ENCODE peak calls at places on chromosomes 1 and 21, in seven cellular contexts. L, O, X, H, U, C and W are unnamed samples. For H3K4me1 and H4K20me1, the result is how much of the 10 kb centered on the place peaks cover.

GRCh38 chr21:42616366-42617340 is 36.8 kb upstream of the PDE9A start:
- DNase-seq in L (no peak), O (no peak), X (no peak), H (no peak), U (no peak), C (no peak), W (no peak)

GRCh38 chr21:36321325-36322082 is 1.5 kb downstream of the MORC3 start:
- DNase-seq in L (peak), O (peak), X (peak), H (no peak), U (peak), C (peak), W (no peak)

GRCh38 chr21:37079211-37079824 is 6.3 kb downstream of the TTC3 start:
- DNase-seq in L (no peak), O (peak), X (no peak), H (no peak), U (no peak), C (no peak), W (no peak)

GRCh38 chr1:35499652-35500176 is 57.5 kb downstream of the KIAA0319L start:
- DNase-seq in L (no peak), O (no peak), X (no peak), H (no peak), U (peak), C (no peak), W (no peak)

GRCh38 chr1:217403321-217403720 is 227.6 kb downstream of the GPATCH2 start:
- DNase-seq in L (no peak), O (no peak), X (no peak), H (no peak), U (no peak), C (no peak), W (no peak)

GRCh38 chr1:41465741-41466140 is 18.7 kb downstream of the EDN2 start:
- DNase-seq in L (no peak), O (no peak), X (no peak), H (no peak), U (no peak), C (no peak), W (no peak)

GRCh38 chr1:150981177-150981804 is 801 bp upstream of the ANXA9 start:
- DNase-seq in L (no peak), O (peak), X (no peak), H (peak), U (no peak), C (peak), W (no peak)

GRCh38 chr1:64766385-64766784 is 21.5 kb downstream of the RAVER2 start:
- DNase-seq in L (no peak), O (no peak), X (peak), H (no peak), U (no peak), C (no peak), W (no peak)

GRCh38 chr1:161817155-161817730 is 51.1 kb downstream of the ATF6 start:
- DNase-seq in L (no peak), O (no peak), X (no peak), H (no peak), U (no peak), C (no peak), W (no peak)

GRCh38 chr1:213985181-213986019 is 2.4 kb upstream of the PROX1 start:
- DNase-seq in L (no peak), O (no peak), X (no peak), H (no peak), U (no peak), C (peak), W (no peak)

GRCh38 chr1:45512641-45513054 is 9.0 kb downstream of the PRDX1 start:
- DNase-seq in L (peak), O (peak), X (peak), H (peak), U (peak), C (peak), W (no peak)

GRCh38 chr1:117161887-117162286 is 40.3 kb upstream of the TRIM45 start:
- DNase-seq in L (no peak), O (peak), X (no peak), H (no peak), U (no peak), C (no peak), W (no peak)

GRCh38 chr1:93584238-93585003 is 97.2 kb downstream of the BCAR3 start:
- DNase-seq in L (no peak), O (no peak), X (no peak), H (no peak), U (no peak), C (no peak), W (no peak)

GRCh38 chr1:170397061-170397460 is 134.9 kb upstream of the GORAB start:
- DNase-seq in L (no peak), O (no peak), X (no peak), H (no peak), U (no peak), C (no peak), W (no peak)

GRCh38 chr1:78715181-78715661 is 65.6 kb downstream of the IFI44 start:
- DNase-seq in L (peak), O (peak), X (peak), H (no peak), U (no peak), C (no peak), W (no peak)

GRCh38 chr1:32878637-32879041 is 7.7 kb upstream of the HPCA start:
- DNase-seq in L (no peak), O (no peak), X (no peak), H (no peak), U (no peak), C (no peak), W (no peak)

GRCh38 chr1:58809327-58810040 is 25.6 kb upstream of the JUN start:
- DNase-seq in L (peak), O (no peak), X (peak), H (no peak), U (no peak), C (no peak), W (no peak)

GRCh38 chr1:91700771-91701493 is 185.0 kb downstream of the TGFBR3 start:
- DNase-seq in L (peak), O (no peak), X (peak), H (no peak), U (no peak), C (no peak), W (no peak)

GRCh38 chr1:91696321-91696720 is 189.6 kb downstream of the TGFBR3 start:
- DNase-seq in L (no peak), O (no peak), X (no peak), H (no peak), U (no peak), C (no peak), W (no peak)

GRCh38 chr1:91700332-91700731 is 185.6 kb downstream of the TGFBR3 start:
- DNase-seq in L (no peak), O (no peak), X (peak), H (peak), U (no peak), C (no peak), W (no peak)

GRCh38 chr1:91699339-91699970 is 186.5 kb downstream of the TGFBR3 start:
- DNase-seq in L (no peak), O (no peak), X (peak), H (no peak), U (no peak), C (no peak), W (no peak)

DNA sequence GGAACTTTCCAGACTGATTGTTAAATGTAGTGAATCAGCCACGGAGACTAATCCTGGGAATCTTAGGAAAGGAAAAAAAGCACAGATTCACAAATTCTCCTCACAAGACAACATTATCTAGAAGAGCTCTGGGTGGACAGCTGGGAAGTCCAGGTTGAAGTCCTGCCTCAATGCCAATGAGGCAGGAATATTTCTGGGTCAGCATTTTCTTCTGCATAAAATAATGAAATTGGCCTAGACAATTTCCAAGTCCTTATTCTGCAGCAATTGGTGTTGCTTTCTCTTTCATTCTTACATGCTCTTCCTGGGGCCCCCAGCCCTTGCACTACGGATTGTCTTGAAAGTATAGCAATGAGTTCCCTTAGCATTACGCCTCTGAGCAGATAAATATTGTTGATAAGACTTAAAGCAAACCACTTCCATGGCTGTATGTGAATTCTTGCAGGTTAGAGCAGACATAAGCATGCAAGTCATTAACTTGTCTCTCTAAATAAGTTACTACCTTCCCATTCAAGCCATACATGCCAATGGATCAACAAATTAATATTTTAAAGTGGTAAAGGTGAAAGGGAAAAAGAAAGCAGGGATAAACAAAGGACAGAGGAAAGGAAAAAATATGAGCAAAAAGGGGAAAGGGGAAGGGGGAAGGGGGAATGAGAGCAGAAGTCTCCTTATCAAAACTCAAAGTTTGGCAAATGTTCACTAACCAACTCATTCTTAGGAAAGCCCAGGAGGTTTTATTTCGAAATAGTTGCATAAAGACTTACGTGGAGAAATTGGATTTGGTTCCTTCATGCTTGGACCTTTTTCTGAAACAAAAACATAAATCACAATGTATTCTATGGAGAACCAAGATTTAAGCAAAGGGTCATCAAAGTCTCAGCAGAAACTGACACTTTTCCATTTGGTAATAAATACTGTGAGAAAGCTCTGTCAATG is 188.4 kb downstream of the TGFBR3 start:
- DNase-seq in L (peak), O (no peak), X (peak), H (no peak), U (no peak), C (no peak), W (no peak)
- H2AFZ ChIP-seq in L (no peak), O (no peak), X (no peak), H (no peak), U (no peak), C (no peak), W (no peak)

DNA sequence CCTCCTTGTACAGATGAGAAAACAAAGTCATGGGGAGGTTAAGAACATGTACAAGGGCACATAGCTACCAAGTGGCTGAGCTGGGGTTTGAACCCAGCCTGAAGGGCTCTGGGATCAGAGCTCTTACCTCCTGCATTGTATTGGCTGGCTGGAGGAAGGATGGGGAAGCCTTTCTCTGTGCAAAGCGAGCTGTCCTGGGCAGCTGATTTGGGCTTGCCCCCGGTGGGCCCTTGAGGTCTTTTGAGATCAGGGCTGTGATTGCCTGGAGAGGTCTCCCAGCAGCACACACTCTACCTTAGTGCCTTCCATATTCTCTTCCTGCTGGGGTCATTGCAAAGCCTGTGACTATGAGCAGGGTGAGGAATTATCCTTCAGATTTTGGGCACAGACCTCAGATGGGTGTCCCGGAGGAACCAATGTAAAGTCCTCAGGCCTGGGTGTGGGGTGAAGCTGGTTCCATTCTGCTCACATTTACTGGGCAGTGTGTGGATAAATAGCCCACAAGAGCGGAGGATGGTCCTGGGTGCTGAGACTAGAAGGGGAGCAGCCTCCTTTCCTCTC is 53.3 kb upstream of the EPS8L3 start:
- DNase-seq in L (no peak), O (no peak), X (no peak), H (no peak), U (no peak), C (peak), W (no peak)
- H3K4me1 ChIP-seq in L (under half), O (under half), X (under half), H (under half), U (under half), C (under half), W (under half)

GRCh38 chr1:8574985-8575384 is 242.5 kb downstream of the RERE start:
- DNase-seq in L (no peak), O (peak), X (no peak), H (peak), U (no peak), C (no peak), W (no peak)

GRCh38 chr1:8569242-8569641 is 248.2 kb downstream of the RERE start:
- DNase-seq in L (no peak), O (no peak), X (no peak), H (no peak), U (no peak), C (no peak), W (no peak)

GRCh38 chr1:8571200-8571984 is 246.0 kb downstream of the RERE start:
- DNase-seq in L (peak), O (peak), X (peak), H (no peak), U (peak), C (no peak), W (no peak)

GRCh38 chr1:8570435-8570834 is 247.0 kb downstream of the RERE start:
- DNase-seq in L (no peak), O (no peak), X (peak), H (no peak), U (peak), C (no peak), W (no peak)

DNA sequence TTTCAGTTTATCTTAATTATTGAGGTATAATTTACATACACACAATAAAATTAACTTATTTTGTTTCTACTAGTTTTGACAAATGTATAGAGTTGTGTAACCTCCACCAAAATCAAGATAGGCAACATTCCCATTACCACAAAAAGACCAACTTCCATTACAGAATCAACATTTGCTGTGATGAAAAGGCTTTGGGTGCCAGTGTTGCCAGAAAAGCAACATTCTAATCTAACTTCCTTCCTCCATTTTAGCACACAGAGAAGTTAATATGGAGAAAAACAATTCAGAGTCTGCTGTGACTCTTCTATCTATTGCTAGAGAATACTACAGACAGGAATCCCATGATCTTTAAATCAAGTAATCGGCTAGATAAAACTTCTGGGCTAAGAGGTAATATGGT is 245.3 kb downstream of the RERE start:
- DNase-seq in L (peak), O (no peak), X (no peak), H (no peak), U (no peak), C (no peak), W (no peak)
- H4K20me1 ChIP-seq in L (under half), O (under half), X (under half), H (under half), U (under half), C (under half), W (under half)

DNA sequence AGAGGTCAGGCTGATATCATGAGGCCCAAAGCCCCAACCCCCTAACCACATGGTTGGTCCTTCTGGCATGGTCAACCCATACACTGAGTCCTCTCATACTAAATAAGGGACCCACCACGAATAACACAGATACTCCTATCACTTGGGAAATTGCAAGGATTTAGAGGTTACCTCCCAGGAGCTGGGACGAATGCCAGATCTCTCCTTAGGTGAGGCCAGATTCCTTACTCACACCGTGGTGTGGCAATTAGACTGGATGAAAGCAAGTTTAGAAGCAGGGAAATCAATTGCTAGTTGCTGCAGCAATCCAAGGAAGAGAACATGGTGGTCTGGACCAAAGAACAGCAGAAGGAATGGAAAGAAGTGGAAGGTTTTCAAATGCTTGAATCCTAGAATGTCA is 60.1 kb downstream of the IER5 start:
- DNase-seq in L (no peak), O (no peak), X (no peak), H (no peak), U (no peak), C (no peak), W (no peak)
- H2AFZ ChIP-seq in L (no peak), O (no peak), X (no peak), H (no peak), U (no peak), C (no peak), W (peak)

DNA sequence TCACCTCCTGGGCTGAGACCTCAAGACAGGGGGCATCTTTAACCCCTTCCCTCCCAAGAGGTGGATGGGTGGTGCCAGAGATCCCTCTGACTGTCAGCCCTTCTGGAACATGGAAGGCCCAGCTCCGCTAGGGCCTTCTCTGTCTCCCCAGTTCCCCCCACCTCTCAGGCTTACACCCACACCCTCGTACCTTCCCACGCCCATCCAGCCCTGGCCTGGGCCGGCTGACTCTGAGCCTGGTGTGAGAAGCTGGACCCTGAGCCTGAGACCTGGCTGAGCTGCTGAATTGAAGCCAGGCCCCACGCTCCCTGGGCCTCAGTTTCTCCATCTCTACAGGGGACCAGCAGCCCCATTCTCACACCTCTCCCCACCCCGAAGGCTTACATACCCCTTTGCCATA is 5.4 kb downstream of the EPHA2 start:
- DNase-seq in L (no peak), O (no peak), X (no peak), H (no peak), U (no peak), C (no peak), W (no peak)
- H3K4me1 ChIP-seq in L (half or more), O (half or more), X (under half), H (half or more), U (under half), C (under half), W (half or more)

DNA sequence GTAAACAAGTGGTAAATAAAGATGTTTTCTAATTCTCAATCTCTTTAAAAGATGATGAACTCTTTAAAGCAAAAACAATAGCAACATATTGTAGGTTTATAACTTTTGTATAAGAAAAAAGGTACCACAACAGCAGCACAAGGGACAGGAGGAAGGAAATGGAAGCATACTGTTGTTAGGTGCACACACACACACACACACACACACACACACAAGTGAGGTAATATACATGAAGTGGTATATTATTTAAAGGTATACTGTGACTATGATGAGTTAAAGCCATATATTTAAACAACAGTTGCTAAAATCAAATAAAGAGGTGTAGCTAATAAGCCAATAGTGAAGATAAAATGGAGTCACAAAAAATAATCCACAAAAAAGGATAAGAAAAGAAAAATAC is 20.0 kb downstream of the PPP1R15B start:
- DNase-seq in L (no peak), O (no peak), X (no peak), H (no peak), U (no peak), C (no peak), W (no peak)
- H4K20me1 ChIP-seq in L (under half), O (under half), X (under half), H (under half), U (under half), C (under half), W (under half)

GRCh38 chr21:14569868-14570267 is 23.8 kb upstream of the SAMSN1 start:
- DNase-seq in L (no peak), O (no peak), X (no peak), H (no peak), U (no peak), C (no peak), W (no peak)
- H2AFZ ChIP-seq in L (no peak), O (no peak), X (no peak), H (no peak), U (no peak), C (no peak), W (no peak)

GRCh38 chr1:43572084-43572483 is 41.4 kb downstream of the PTPRF start:
- DNase-seq in L (no peak), O (no peak), X (no peak), H (no peak), U (no peak), C (no peak), W (no peak)

GRCh38 chr1:43573066-43573799 is 42.5 kb downstream of the PTPRF start:
- DNase-seq in L (no peak), O (no peak), X (no peak), H (no peak), U (no peak), C (no peak), W (no peak)

GRCh38 chr1:43570307-43570706 is 39.6 kb downstream of the PTPRF start:
- DNase-seq in L (no peak), O (no peak), X (no peak), H (no peak), U (peak), C (no peak), W (no peak)

GRCh38 chr1:43570784-43571183 is 40.1 kb downstream of the PTPRF start:
- DNase-seq in L (no peak), O (no peak), X (no peak), H (no peak), U (no peak), C (no peak), W (no peak)

DNA sequence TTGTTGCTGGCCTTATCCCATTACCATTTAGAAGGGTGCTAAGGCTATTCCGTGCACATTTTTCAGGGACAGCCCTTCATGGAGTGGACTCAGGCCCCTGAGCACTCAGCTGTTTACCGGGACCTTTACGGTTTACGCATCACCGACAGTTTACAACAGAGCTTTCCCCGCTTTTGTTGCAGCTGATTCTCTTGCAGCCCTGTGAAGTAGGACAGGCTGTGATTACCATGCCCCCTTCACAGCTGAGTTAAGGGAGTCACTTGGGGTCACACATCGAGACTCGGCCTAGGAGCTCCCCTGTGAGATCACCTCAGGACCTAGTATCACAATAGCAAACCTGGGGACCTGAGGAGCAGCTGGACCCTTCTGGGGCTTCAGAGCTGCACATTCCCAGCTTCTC is 41.9 kb downstream of the PTPRF start:
- DNase-seq in L (no peak), O (no peak), X (no peak), H (no peak), U (no peak), C (no peak), W (no peak)
- H3K4me1 ChIP-seq in L (under half), O (under half), X (under half), H (under half), U (under half), C (under half), W (under half)

GRCh38 chr1:154237880-154238506 is 17.2 kb downstream of the UBAP2L start:
- DNase-seq in L (no peak), O (no peak), X (no peak), H (no peak), U (no peak), C (no peak), W (no peak)
- H4K20me1 ChIP-seq in L (half or more), O (under half), X (under half), H (half or more), U (under half), C (under half), W (under half)